ENCODE peak calls at places on chromosomes 3 and 15, in four cellular contexts. One of them, this sample, is unnamed.
A peak's percentile ranks its signal among the peaks of the same experiment; 100 is the strongest.

GRCh38 chr3:80010021-80010420 is 242.2 kb upstream of the ROBO1 start:
- DNase-seq in ovary: no peak
- DNase-seq in H9: no peak
- DNase-seq in adrenal gland: no peak
- DNase-seq in this sample: no peak

GRCh38 chr3:45603226-45603625 is 8.7 kb downstream of the LIMD1 start:
- DNase-seq in ovary: no peak
- DNase-seq in H9: no peak
- DNase-seq in adrenal gland: no peak
- DNase-seq in this sample: no peak

GRCh38 chr3:131172502-131172901 is 145.8 kb downstream of the NEK11 start:
- DNase-seq in ovary: no peak
- DNase-seq in H9: no peak
- DNase-seq in adrenal gland: no peak
- DNase-seq in this sample: no peak

GRCh38 chr3:112467584-112467983 is 31.7 kb downstream of the BTLA start:
- DNase-seq in ovary: no peak
- DNase-seq in H9: no peak
- DNase-seq in adrenal gland: no peak
- DNase-seq in this sample: no peak

GRCh38 chr15:88605507-88606436 is 15.4 kb upstream of the AEN start:
- DNase-seq in ovary: peak; percentile 62
- DNase-seq in H9: peak; percentile 80
- DNase-seq in adrenal gland: peak; percentile 78
- DNase-seq in this sample: no peak

GRCh38 chr15:35743320-35743719 is 197.4 kb upstream of the DPH6 start:
- DNase-seq in ovary: no peak
- DNase-seq in H9: no peak
- DNase-seq in adrenal gland: no peak
- DNase-seq in this sample: no peak

GRCh38 chr15:39680868-39681267 is 100.0 kb downstream of the THBS1 start:
- DNase-seq in ovary: no peak
- DNase-seq in H9: no peak
- DNase-seq in adrenal gland: no peak
- DNase-seq in this sample: no peak

GRCh38 chr3:151015762-151016161 is 43.2 kb upstream of the CLRN1 start:
- DNase-seq in ovary: no peak
- DNase-seq in H9: no peak
- DNase-seq in adrenal gland: no peak
- DNase-seq in this sample: no peak

GRCh38 chr15:32851619-32852416 is 134.0 kb downstream of the GREM1 start:
- DNase-seq in ovary: no peak
- DNase-seq in H9: no peak
- DNase-seq in adrenal gland: no peak
- DNase-seq in this sample: no peak

GRCh38 chr3:58691997-58692396 is 25.4 kb upstream of the FAM3D start:
- DNase-seq in ovary: no peak
- DNase-seq in H9: no peak
- DNase-seq in adrenal gland: no peak
- DNase-seq in this sample: no peak

GRCh38 chr3:109685084-109686079 is 348.0 kb upstream of the DPPA4 start:
- DNase-seq in ovary: peak; percentile 25
- DNase-seq in H9: no peak
- DNase-seq in adrenal gland: peak; percentile 90
- DNase-seq in this sample: peak; percentile 43

GRCh38 chr3:82011336-82011735 is 249.9 kb upstream of the GBE1 start:
- DNase-seq in ovary: no peak
- DNase-seq in H9: no peak
- DNase-seq in adrenal gland: no peak
- DNase-seq in this sample: no peak

GRCh38 chr3:82015241-82015640 is 253.8 kb upstream of the GBE1 start:
- DNase-seq in ovary: no peak
- DNase-seq in H9: no peak
- DNase-seq in adrenal gland: no peak
- DNase-seq in this sample: no peak

GRCh38 chr3:82012775-82013174 is 251.3 kb upstream of the GBE1 start:
- DNase-seq in ovary: no peak
- DNase-seq in H9: no peak
- DNase-seq in adrenal gland: no peak
- DNase-seq in this sample: no peak
- TF ChIP-seq CTCF in ovary: no peak
- TF ChIP-seq CTCF in H9: peak; percentile 36
- TF ChIP-seq CTCF in adrenal gland: peak; percentile 33
- TF ChIP-seq CTCF in this sample: no peak

DNA sequence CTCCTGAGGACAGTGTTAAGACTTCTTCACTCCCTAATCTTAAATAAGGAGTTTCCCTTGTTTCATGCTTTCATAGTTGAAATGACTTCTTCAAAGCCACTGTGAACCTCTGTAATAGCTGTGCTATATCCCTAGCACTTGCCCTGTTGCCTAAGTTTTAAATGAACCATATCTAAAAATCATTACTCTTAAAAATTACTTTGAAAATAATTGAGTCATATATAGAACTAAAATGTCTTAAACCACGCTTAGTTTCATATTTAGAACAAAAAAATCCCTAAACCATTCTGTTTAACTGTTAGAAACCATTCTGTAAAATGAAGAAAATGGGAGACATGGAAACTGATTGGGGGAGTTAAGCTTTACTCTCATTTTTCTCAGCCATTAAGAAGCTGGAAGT is 29.8 kb downstream of the DNAJC19 start:
- DNase-seq in ovary: no peak
- DNase-seq in H9: no peak
- DNase-seq in adrenal gland: no peak
- DNase-seq in this sample: no peak
- H3K27ac ChIP-seq in ovary: no peak overlapping the region
- H3K27ac ChIP-seq in H9: no peak overlapping the region
- H3K27ac ChIP-seq in adrenal gland: no peak overlapping the region
- H3K27ac ChIP-seq in this sample: no peak overlapping the region

GRCh38 chr15:101294731-101295606 is at the start of gene SNRPA1:
- DNase-seq in ovary: peak; percentile 99
- DNase-seq in H9: peak; percentile 95
- DNase-seq in adrenal gland: peak; percentile 97
- DNase-seq in this sample: peak; percentile 98

GRCh38 chr15:101283931-101284330 is 6.6 kb upstream of the SELENOS start:
- DNase-seq in ovary: no peak
- DNase-seq in H9: no peak
- DNase-seq in adrenal gland: no peak
- DNase-seq in this sample: no peak

GRCh38 chr15:101286471-101287114 is 8.5 kb downstream of the SNRPA1 start:
- DNase-seq in ovary: no peak
- DNase-seq in H9: no peak
- DNase-seq in adrenal gland: no peak
- DNase-seq in this sample: no peak

GRCh38 chr15:101293122-101293521 is 1.9 kb downstream of the SNRPA1 start:
- DNase-seq in ovary: no peak
- DNase-seq in H9: no peak
- DNase-seq in adrenal gland: no peak
- DNase-seq in this sample: no peak

DNA sequence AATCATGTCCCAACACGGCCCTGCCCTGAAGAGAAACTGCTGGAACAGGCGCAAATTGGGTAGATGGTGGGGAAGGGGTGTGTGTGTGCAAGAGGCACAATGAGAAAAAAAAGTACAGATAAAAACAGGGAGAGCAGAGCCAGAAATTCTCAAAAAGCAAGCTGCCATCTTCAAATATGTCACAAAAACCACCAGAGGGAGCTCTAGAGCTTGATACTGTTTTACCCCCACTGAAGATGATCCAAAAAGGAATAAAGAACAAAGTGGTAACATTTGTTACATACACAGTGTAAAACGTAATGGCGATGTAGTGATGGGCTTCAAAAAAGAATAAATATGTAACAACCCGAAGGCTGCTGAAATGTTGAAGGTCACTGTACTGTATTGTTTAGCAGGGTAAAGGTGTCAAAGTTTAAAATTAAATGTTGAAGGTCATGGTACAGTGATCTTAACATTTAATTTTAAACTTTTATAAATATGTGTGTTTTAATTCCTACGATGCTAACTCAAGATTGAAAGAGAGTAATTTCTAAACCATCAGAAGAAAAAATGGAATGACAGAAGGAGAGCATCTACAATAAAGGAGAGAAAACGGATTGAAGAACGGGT is 6.0 kb downstream of the SNRPA1 start:
- DNase-seq in ovary: no peak
- DNase-seq in H9: no peak
- DNase-seq in adrenal gland: no peak
- DNase-seq in this sample: no peak
- H3K4me1 ChIP-seq in ovary: peaks cover 7% of the 10 kb centered on the region
- H3K4me1 ChIP-seq in H9: no peaks in the 10 kb centered on the region
- H3K4me1 ChIP-seq in adrenal gland: peaks cover 12% of the 10 kb centered on the region
- H3K4me1 ChIP-seq in this sample: peaks cover 11% of the 10 kb centered on the region

DNA sequence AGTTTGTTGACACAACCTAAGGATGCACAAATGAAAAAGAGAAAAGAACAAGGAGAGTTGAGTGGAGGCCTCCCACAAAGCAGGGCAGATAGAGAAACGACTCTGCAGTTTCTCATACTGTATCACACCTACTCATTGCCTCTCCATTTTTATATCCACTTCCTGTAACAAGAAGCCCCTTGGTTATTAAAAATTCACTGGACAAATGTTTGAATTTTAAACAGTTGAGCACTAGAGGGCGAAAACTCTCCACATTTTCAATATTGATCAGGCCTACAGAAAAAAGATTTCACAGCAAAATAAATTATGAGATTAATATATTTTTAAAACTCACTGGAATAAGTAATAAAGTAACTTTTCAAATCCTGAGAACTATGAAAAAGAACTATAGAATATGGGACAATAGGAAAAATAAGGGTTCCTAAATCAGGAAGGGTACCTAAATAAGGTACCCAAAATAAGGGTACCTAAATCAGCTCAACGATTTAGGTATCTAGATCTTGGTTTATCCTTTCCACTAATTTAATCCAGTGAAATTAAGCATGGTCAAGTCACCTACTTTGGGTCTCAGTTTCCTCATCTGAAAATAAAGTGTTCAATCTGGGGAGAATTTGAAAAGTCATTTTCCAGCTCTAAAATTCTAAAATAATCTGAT is 47.0 kb upstream of the PPIB start:
- DNase-seq in ovary: no peak
- DNase-seq in H9: no peak
- DNase-seq in adrenal gland: no peak
- DNase-seq in this sample: no peak
- TF ChIP-seq CTCF in ovary: no peak
- TF ChIP-seq CTCF in H9: peak; percentile 53
- TF ChIP-seq CTCF in adrenal gland: peak; percentile 60
- TF ChIP-seq CTCF in this sample: peak; percentile 46

DNA sequence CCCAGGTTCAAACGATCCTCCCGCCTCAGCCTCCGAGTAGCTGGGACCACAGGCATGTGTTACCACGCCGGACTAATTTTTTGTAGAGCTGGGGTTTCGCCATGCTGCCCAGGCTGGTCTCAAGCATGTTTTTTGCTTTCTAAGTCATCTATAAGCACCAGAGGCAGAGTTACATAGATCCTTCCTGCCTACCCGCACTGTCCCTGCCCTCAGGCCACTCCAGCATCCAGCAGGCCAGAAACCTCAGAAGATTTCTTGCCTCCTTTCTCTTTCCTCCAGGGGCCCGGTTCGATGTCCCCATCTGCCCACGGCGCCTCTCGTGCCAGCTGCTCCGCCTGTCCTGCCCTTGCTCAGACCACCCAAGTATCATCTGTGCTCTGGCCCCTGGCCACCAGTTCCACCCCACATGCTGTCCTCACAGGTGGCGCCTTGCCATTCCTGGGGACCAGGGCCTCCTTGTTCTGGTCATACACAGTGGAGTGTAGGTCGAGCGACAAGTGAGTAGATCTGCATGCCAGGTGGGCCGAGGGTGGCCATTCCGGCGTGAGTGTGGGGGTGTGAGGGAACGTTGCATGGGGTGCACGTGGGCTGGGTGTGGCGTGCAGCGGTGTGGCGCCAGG is 27.3 kb downstream of the KLHDC8B start:
- DNase-seq in ovary: no peak
- DNase-seq in H9: no peak
- DNase-seq in adrenal gland: no peak
- DNase-seq in this sample: no peak
- H3K27ac ChIP-seq in ovary: no peak overlapping the region
- H3K27ac ChIP-seq in H9: no peak overlapping the region
- H3K27ac ChIP-seq in adrenal gland: no peak overlapping the region
- H3K27ac ChIP-seq in this sample: peak overlapping the region; percentile 41

DNA sequence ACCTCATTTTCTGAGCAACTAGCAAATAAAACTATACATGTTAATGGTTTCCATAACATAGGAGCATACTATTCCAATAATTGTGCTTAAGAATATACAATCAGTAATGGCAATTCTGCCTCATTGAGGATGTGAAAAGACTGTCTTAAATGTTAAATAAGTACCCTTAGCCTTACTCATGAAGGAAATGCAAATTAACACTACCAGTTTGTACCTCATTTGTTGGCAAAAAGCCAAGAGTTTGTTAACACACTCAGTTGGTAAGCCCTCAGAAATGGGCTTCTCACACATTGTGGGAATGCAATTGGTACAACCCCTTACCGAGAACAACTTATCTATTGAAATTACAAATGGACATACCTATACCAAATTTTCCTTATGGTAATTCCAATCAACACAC is 9.2 kb upstream of the STT3B start:
- DNase-seq in ovary: no peak
- DNase-seq in H9: no peak
- DNase-seq in adrenal gland: no peak
- DNase-seq in this sample: no peak
- H3K4me1 ChIP-seq in ovary: no peaks in the 10 kb centered on the region
- H3K4me1 ChIP-seq in H9: peaks cover 3% of the 10 kb centered on the region
- H3K4me1 ChIP-seq in adrenal gland: no peaks in the 10 kb centered on the region
- H3K4me1 ChIP-seq in this sample: no peaks in the 10 kb centered on the region

DNA sequence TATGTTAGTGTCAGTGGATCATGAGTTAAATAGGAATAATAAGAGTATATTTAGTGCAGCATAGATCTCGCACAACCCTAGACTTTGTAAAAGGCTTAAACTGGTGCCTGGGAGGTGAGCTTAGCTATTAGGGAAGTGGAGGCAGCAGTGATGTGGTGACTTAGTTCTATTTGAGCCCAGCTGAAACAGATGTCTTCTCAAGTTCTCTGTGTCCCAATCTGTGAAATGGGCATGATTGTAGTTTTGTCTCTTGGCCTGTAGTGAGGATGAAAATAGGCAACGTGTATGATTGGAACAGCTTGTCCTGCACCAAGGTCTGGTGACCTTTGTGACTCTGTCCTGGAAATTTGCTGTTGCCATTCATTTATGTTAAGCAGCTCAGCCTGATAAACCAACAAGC is 34.7 kb downstream of the EBLN2 start:
- DNase-seq in ovary: no peak
- DNase-seq in H9: no peak
- DNase-seq in adrenal gland: no peak
- DNase-seq in this sample: no peak
- TF ChIP-seq CTCF in ovary: no peak
- TF ChIP-seq CTCF in H9: no peak
- TF ChIP-seq CTCF in adrenal gland: no peak
- TF ChIP-seq CTCF in this sample: no peak

GRCh38 chr3:12461097-12461649 is 23.1 kb upstream of the TSEN2 start:
- DNase-seq in ovary: no peak
- DNase-seq in H9: no peak
- DNase-seq in adrenal gland: no peak
- DNase-seq in this sample: no peak
- H3K27ac ChIP-seq in ovary: no peak overlapping the region
- H3K27ac ChIP-seq in H9: no peak overlapping the region
- H3K27ac ChIP-seq in adrenal gland: no peak overlapping the region
- H3K27ac ChIP-seq in this sample: peak overlapping the region; percentile 65